ENCODE peak calls at places on chromosomes 7 and 10, in eight cellular contexts. U is substantia nigra, S is MM.1S, J is GM23248, X is Calu3, O is right cardiac atrium, A is NCI-H1930, Q is NCI-H345. B is an unnamed sample.
A peak's percentile ranks its signal among the peaks of the same experiment; 100 is the strongest.

GRCh38 chr10:77881636-77882035 is 44.9 kb downstream of the DLG5 start:
- DNase-seq in O (no peak), S (no peak), J (no peak), A (no peak), U (no peak), Q (no peak), X (no peak), B (no peak)

GRCh38 chr10:100761191-100761590 is 15.8 kb downstream of the PAX2 start:
- DNase-seq in J (no peak), X (no peak), O (no peak), Q (no peak), A (no peak), U (no peak), S (no peak), B (no peak)

GRCh38 chr10:5555881-5556280 is 31.1 kb downstream of the CALML3 start:
- DNase-seq in U (no peak), A (no peak), X (no peak), Q (no peak), O (no peak), J (no peak), S (no peak), B (no peak)

GRCh38 chr7:33130184-33130583 is 820 bp downstream of the BBS9 start:
- DNase-seq in S (no peak), O (no peak), X (no peak), Q (no peak), U (no peak), A (no peak), J (peak; percentile 49), B (peak; percentile 31)

GRCh38 chr7:113824117-113824823 is 94.5 kb downstream of the PPP1R3A start:
- DNase-seq in Q (no peak), A (no peak), J (peak; percentile 2), O (no peak), X (no peak), U (no peak), S (no peak), B (no peak)

GRCh38 chr10:116287906-116288501 is 15.0 kb upstream of the GFRA1 start:
- DNase-seq in U (no peak), A (peak; percentile 1), O (no peak), X (peak; percentile 23), S (peak; percentile 69), J (peak; percentile 74), Q (peak; percentile 53), B (peak; percentile 62)

GRCh38 chr7:90919766-90920165 is 323.6 kb downstream of the CDK14 start:
- DNase-seq in S (no peak), J (no peak), Q (no peak), X (no peak), O (no peak), U (no peak), A (no peak), B (no peak)

GRCh38 chr7:28474267-28474618 is 61.9 kb downstream of the CREB5 start:
- DNase-seq in J (peak; percentile 15), A (no peak), O (no peak), U (no peak), Q (no peak), S (no peak), X (no peak), B (no peak)

GRCh38 chr7:29478687-29479086 is 84.9 kb upstream of the PRR15 start:
- DNase-seq in O (no peak), J (no peak), A (no peak), Q (no peak), X (no peak), U (no peak), S (no peak), B (no peak)

GRCh38 chr7:7264306-7265040 is 82.1 kb downstream of the C1GALT1 start:
- DNase-seq in J (no peak), A (no peak), S (no peak), Q (no peak), X (no peak), U (no peak), O (no peak), B (no peak)

GRCh38 chr7:142885311-142886230 is at the start of gene TRPV6:
- DNase-seq in X (peak; percentile 58), U (no peak), A (no peak), Q (no peak), O (no peak), J (no peak), S (no peak), B (no peak)

GRCh38 chr10:121313119-121313858 is 285.0 kb downstream of the FGFR2 start:
- DNase-seq in J (no peak), A (no peak), O (peak; percentile 49), S (no peak), Q (no peak), X (no peak), U (no peak), B (no peak)

GRCh38 chr7:66699998-66700397 is 40.5 kb upstream of the RABGEF1 start:
- DNase-seq in U (no peak), O (peak; percentile 92), S (no peak), Q (no peak), A (no peak), J (no peak), X (no peak), B (no peak)

GRCh38 chr7:78039791-78040776 is 241.5 kb downstream of the PHTF2 start:
- DNase-seq in S (no peak), O (peak; percentile 57), J (peak; percentile 26), X (no peak), A (no peak), Q (no peak), U (no peak), B (no peak)

GRCh38 chr10:124715479-124715878 is 28.7 kb downstream of the FAM53B start:
- DNase-seq in Q (no peak), U (no peak), A (no peak), X (no peak), O (no peak), S (no peak), J (no peak), B (no peak)

GRCh38 chr7:75621124-75621523 is 117.6 kb downstream of the HIP1 start:
- DNase-seq in Q (no peak), X (no peak), A (no peak), O (no peak), S (no peak), J (no peak), U (no peak), B (no peak)

GRCh38 chr7:152477079-152477478 is 41.3 kb upstream of the KMT2C start:
- DNase-seq in Q (no peak), X (no peak), U (no peak), A (no peak), O (no peak), J (no peak), S (no peak), B (no peak)

GRCh38 chr10:63712717-63713115 is 191.5 kb downstream of the REEP3 start:
- DNase-seq in X (no peak), S (no peak), J (peak; percentile 57), U (no peak), A (no peak), O (no peak), Q (no peak), B (no peak)

GRCh38 chr7:55255501-55256445 is 109.4 kb upstream of the LANCL2 start:
- DNase-seq in X (peak; percentile 96), O (peak; percentile 93), A (peak; percentile 66), Q (peak; percentile 82), S (peak; percentile 88), U (peak; percentile 51), J (peak; percentile 94), B (peak; percentile 75)

GRCh38 chr7:139711991-139712753 is 65.6 kb downstream of the HIPK2 start:
- DNase-seq in Q (no peak), U (no peak), A (no peak), X (no peak), S (no peak), O (no peak), J (no peak), B (no peak)

GRCh38 chr7:151231080-151231479 is 1.2 kb upstream of the CHPF2 start:
- DNase-seq in A (no peak), O (no peak), X (no peak), J (peak; percentile 41), U (no peak), Q (no peak), S (no peak), B (no peak)

GRCh38 chr10:50917486-50917885 is 32.1 kb upstream of the A1CF start:
- DNase-seq in O (no peak), X (no peak), A (no peak), U (no peak), S (no peak), J (peak; percentile 86), Q (no peak), B (peak; percentile 74)

GRCh38 chr7:47520408-47520807 is 61.5 kb downstream of the TNS3 start:
- DNase-seq in Q (no peak), O (peak; percentile 86), X (no peak), S (no peak), U (no peak), A (no peak), J (peak; percentile 89), B (peak; percentile 89)

GRCh38 chr7:80147543-80148376 is 13.1 kb downstream of the GNAI1 start:
- DNase-seq in U (no peak), Q (no peak), J (peak; percentile 88), O (no peak), A (no peak), X (no peak), S (no peak), B (peak; percentile 30)

GRCh38 chr10:25226775-25227682 is 52.2 kb downstream of the GPR158 start:
- DNase-seq in A (no peak), Q (peak; percentile 24), S (peak; percentile 43), O (peak; percentile 38), J (peak; percentile 79), X (peak; percentile 59), U (peak; percentile 21), B (peak; percentile 19)

GRCh38 chr10:119996944-119997343 is 104.4 kb downstream of the SEC23IP start:
- DNase-seq in S (no peak), A (no peak), X (no peak), J (no peak), O (no peak), U (no peak), Q (no peak), B (no peak)

GRCh38 chr7:38171558-38172403 is 6.3 kb upstream of the STARD3NL start:
- DNase-seq in O (no peak), S (no peak), A (no peak), X (no peak), J (no peak), U (no peak), Q (no peak), B (no peak)

GRCh38 chr10:122123186-122123585 is 134.2 kb downstream of the TACC2 start:
- DNase-seq in U (no peak), J (no peak), O (no peak), Q (no peak), A (no peak), X (no peak), S (no peak), B (no peak)

GRCh38 chr7:66537876-66538275 is 90.8 kb upstream of the KCTD7 start:
- DNase-seq in J (no peak), S (no peak), X (no peak), A (no peak), Q (no peak), U (no peak), O (no peak), B (no peak)

B was measured in AG08395.